ENCODE peak calls at places on chromosome 12, in five cellular contexts. A, H, G, L and E are unnamed samples.

GRCh38 chr12:31682136-31682962 is 22.9 kb downstream of the ETFBKMT start:
- DNase-seq in A (peak; percentile 87), H (peak; percentile 69), G (peak; percentile 73), L (no peak), E (peak; percentile 62)

GRCh38 chr12:10191865-10192264 is 13.0 kb downstream of the TMEM52B start:
- DNase-seq in A (no peak), H (peak; percentile 28), G (peak; percentile 80), L (no peak), E (no peak)

GRCh38 chr12:48512855-48513254 is 12.6 kb upstream of the OR8S1 start:
- DNase-seq in A (no peak), H (no peak), G (no peak), L (no peak), E (no peak)

GRCh38 chr12:62014330-62014729 is 245.9 kb upstream of the USP15 start:
- DNase-seq in A (no peak), H (no peak), G (no peak), L (no peak), E (no peak)

GRCh38 chr12:88391556-88391955 is 188.7 kb downstream of the KITLG start:
- DNase-seq in A (peak; percentile 56), H (peak; percentile 90), G (peak; percentile 87), L (no peak), E (no peak)

GRCh38 chr12:119631930-119632678 is 35.8 kb upstream of the PRKAB1 start:
- DNase-seq in A (no peak), H (no peak), G (peak; percentile 3), L (no peak), E (no peak)

GRCh38 chr12:76637807-76638206 is 78.2 kb upstream of the OSBPL8 start:
- DNase-seq in A (no peak), H (peak; percentile 35), G (peak; percentile 76), L (no peak), E (no peak)

GRCh38 chr12:34399631-34400422 is 377.5 kb downstream of the ALG10 start:
- DNase-seq in A (no peak), H (no peak), G (no peak), L (peak; percentile 18), E (no peak)

GRCh38 chr12:29771786-29772185 is 12.0 kb downstream of the TMTC1 start:
- DNase-seq in A (no peak), H (no peak), G (peak; percentile 66), L (no peak), E (no peak)

GRCh38 chr12:24352363-24352762 is 402.9 kb upstream of the SOX5 start:
- DNase-seq in A (no peak), H (no peak), G (no peak), L (no peak), E (no peak)

GRCh38 chr12:121190523-121191031 is 19.4 kb upstream of the P2RX4 start:
- DNase-seq in A (peak; percentile 85), H (peak; percentile 88), G (peak; percentile 76), L (no peak), E (no peak)

GRCh38 chr12:49064767-49065152 is 4.2 kb upstream of the KMT2D start:
- DNase-seq in A (no peak), H (no peak), G (no peak), L (no peak), E (no peak)

GRCh38 chr12:6425588-6426531 is 18.9 kb upstream of the CD27 start:
- DNase-seq in A (no peak), H (no peak), G (no peak), L (peak; percentile 63), E (peak; percentile 20)

GRCh38 chr12:72288911-72289310 is 16.7 kb downstream of the TRHDE start:
- DNase-seq in A (no peak), H (no peak), G (no peak), L (no peak), E (no peak)

GRCh38 chr12:65327207-65328076 is 49.0 kb downstream of the MSRB3 start:
- DNase-seq in A (peak; percentile 32), H (peak; percentile 87), G (no peak), L (no peak), E (no peak)

GRCh38 chr12:23098110-23099049 is 473.4 kb downstream of the ETNK1 start:
- DNase-seq in A (no peak), H (no peak), G (no peak), L (no peak), E (no peak)

GRCh38 chr12:85821759-85822158 is 14.4 kb downstream of the RASSF9 start:
- DNase-seq in A (peak; percentile 83), H (no peak), G (no peak), L (no peak), E (no peak)

GRCh38 chr12:127620956-127621355 is 646.0 kb upstream of the TMEM132C start:
- DNase-seq in A (no peak), H (no peak), G (no peak), L (no peak), E (no peak)

GRCh38 chr12:15435597-15435996 is 113.3 kb downstream of the PTPRO start:
- DNase-seq in A (no peak), H (peak; percentile 9), G (no peak), L (no peak), E (no peak)

GRCh38 chr12:51687142-51687935 is 96.3 kb downstream of the SCN8A start:
- DNase-seq in A (peak; percentile 74), H (peak; percentile 85), G (peak; percentile 33), L (no peak), E (no peak)

GRCh38 chr12:56297400-56297799 is 2.7 kb downstream of the CS start:
- DNase-seq in A (no peak), H (no peak), G (no peak), L (no peak), E (no peak)
- H3K4me1 ChIP-seq in A (peaks cover 26% of the 10 kb centered on the region), H (peaks cover 53% of the 10 kb centered on the region), G (peaks cover 13% of the 10 kb centered on the region), L (peaks cover 8% of the 10 kb centered on the region), E (peaks cover 42% of the 10 kb centered on the region)

GRCh38 chr12:89702503-89702902 is 6.1 kb downstream of the ATP2B1 start:
- DNase-seq in A (no peak), H (no peak), G (no peak), L (no peak), E (no peak)

GRCh38 chr12:89698607-89699006 is 10.0 kb downstream of the ATP2B1 start:
- DNase-seq in A (no peak), H (no peak), G (no peak), L (no peak), E (no peak)

GRCh38 chr12:89701606-89702206 is 6.9 kb downstream of the ATP2B1 start:
- DNase-seq in A (no peak), H (no peak), G (no peak), L (no peak), E (no peak)

GRCh38 chr12:89697256-89697655 is 11.4 kb downstream of the ATP2B1 start:
- DNase-seq in A (no peak), H (no peak), G (no peak), L (no peak), E (no peak)

DNA sequence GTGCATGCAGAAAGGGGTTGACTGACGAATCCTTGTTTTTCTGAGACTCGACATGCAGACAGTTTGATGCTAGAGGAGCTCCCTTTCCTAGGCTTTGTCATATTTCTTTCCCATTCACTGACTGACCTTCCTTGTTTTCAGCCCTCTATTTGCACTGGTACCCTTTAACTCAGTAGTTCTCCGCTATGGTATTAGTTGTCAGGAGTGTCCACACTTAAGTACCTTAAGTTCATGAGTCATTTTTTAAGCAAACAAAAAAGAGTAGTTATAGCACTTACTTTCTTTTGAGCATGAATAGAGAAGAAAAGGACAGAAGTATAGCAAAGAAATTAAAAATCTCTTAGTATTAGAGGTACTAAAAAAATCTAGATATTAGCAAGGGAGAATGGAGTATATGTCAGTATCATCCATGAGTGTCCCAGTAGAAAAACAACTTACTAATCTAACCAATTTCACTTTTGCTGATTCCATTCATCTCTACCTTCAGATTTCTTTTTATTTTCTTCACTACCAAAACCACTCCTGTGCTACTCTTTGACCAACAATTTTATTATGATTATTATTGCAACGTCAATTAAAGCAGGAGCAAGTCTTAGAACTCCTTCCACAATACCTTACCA is 8.3 kb downstream of the ATP2B1 start:
- DNase-seq in A (no peak), H (no peak), G (no peak), L (no peak), E (no peak)
- H3K4me1 ChIP-seq in A (no peaks in the 10 kb centered on the region), H (peaks cover 12% of the 10 kb centered on the region), G (peaks cover 19% of the 10 kb centered on the region), L (peaks cover 2% of the 10 kb centered on the region), E (peaks cover 37% of the 10 kb centered on the region)

DNA sequence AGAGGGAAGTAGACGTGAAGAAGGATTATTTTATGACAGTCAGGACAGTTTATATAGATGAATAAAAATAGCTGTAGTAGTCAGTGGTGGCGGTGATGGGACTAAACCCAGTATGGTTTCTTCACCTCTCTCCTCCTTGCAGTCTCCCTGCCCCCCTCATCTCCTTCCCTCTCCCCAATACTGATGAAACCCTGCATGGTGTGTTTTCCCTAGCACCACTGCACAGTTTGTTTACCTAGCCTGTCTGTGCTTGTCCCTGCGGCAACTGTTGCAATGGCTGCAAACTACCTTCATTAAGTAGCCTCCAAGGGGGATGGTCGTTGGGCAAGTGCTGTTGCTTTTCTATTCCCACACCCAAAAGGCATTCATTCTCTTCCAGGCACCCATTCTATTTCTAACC is 14.7 kb downstream of the PCBP2 start:
- DNase-seq in A (no peak), H (no peak), G (peak; percentile 49), L (no peak), E (no peak)
- H3K4me1 ChIP-seq in A (no peaks in the 10 kb centered on the region), H (peaks cover 32% of the 10 kb centered on the region), G (no peaks in the 10 kb centered on the region), L (peaks cover 3% of the 10 kb centered on the region), E (no peaks in the 10 kb centered on the region)

GRCh38 chr12:123091756-123092155 is 59.1 kb downstream of the PITPNM2 start:
- DNase-seq in A (no peak), H (no peak), G (no peak), L (no peak), E (no peak)
- H3K4me1 ChIP-seq in A (peaks cover 27% of the 10 kb centered on the region), H (peaks cover 36% of the 10 kb centered on the region), G (peaks cover 63% of the 10 kb centered on the region), L (peaks cover 36% of the 10 kb centered on the region), E (no peaks in the 10 kb centered on the region)

GRCh38 chr12:93742086-93742934 is 65.1 kb downstream of the CRADD start:
- DNase-seq in A (peak; percentile 80), H (peak; percentile 85), G (peak; percentile 65), L (peak; percentile 93), E (peak; percentile 10)
- H3K4me1 ChIP-seq in A (peaks cover 8% of the 10 kb centered on the region), H (peaks cover 44% of the 10 kb centered on the region), G (peaks cover 16% of the 10 kb centered on the region), L (peaks cover 12% of the 10 kb centered on the region), E (peaks cover 8% of the 10 kb centered on the region)

DNA sequence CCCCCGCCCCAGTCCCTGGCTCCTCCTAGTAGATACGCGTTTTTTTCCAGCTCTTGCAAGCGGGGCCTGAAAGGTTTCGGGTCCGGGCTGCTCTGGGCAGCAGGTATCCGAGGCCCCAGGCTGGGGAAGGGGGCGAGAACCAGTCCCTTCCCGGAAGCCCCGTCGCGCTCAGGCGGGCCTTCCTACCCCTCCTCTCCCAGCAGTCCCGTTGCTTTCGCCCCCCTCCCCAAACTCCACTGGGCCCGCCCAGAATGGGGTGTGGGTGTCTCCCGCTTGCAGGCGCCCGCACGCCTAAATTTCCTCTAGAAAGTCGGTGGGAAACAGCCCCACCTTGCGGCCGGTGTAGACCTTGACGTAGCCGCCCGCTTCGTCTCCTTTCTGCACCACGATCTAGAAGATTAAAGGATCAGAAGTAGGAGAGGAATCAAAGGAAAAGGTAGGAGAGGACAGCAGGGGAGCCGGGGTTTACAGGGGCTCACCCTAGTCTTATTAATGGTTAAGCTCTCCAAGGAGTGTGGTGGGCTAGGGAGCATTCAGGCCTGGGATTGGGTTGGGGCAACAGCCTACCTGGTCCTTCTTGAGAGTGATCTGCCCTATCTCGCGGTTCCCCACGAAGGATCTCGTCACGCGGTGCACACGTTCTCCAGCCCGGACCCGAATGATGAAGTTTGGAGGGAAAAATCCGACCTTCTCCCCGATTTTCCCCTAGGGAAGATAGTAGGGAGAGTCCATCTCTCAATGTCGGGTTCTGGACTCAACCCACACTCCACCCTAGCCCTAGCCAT is 7.3 kb downstream of the STAC3 start:
- DNase-seq in A (peak; percentile 68), H (peak; percentile 93), G (peak; percentile 68), L (peak; percentile 91), E (peak; percentile 67)
- H3K4me1 ChIP-seq in A (peaks cover 21% of the 10 kb centered on the region), H (peaks cover 34% of the 10 kb centered on the region), G (peaks cover 36% of the 10 kb centered on the region), L (peaks cover 2% of the 10 kb centered on the region), E (peaks cover 54% of the 10 kb centered on the region)